ENCODE peak calls at places on chromosomes 1 and 21, in eight cellular contexts. One of them, this sample, is unnamed.

GRCh38 chr1:60390593-60391282 is 317.2 kb upstream of the C1orf87 start:
- DNase-seq in fibroblast of lung: no peak
- DNase-seq in stimulated activated CD8-positive, alpha-beta memory T cell treated with anti-CD3 and anti-CD28 coated beads, Interleukin-15, amount 100 ng/mL, for 4 hours: no peak
- DNase-seq in cerebellum: no peak
- DNase-seq in trophoblast cell: no peak
- DNase-seq in ovary: no peak
- DNase-seq in Kasumi-1: no peak
- DNase-seq in tibial artery: no peak
- DNase-seq in this sample: no peak

GRCh38 chr1:228163004-228163753 is 2.4 kb upstream of the IBA57 start:
- DNase-seq in fibroblast of lung: no peak
- DNase-seq in stimulated activated CD8-positive, alpha-beta memory T cell treated with anti-CD3 and anti-CD28 coated beads, Interleukin-15, amount 100 ng/mL, for 4 hours: no peak
- DNase-seq in cerebellum: no peak
- DNase-seq in trophoblast cell: peak
- DNase-seq in ovary: peak
- DNase-seq in Kasumi-1: no peak
- DNase-seq in tibial artery: no peak
- DNase-seq in this sample: no peak

GRCh38 chr1:9675393-9675792 is 23.9 kb downstream of the PIK3CD start:
- DNase-seq in fibroblast of lung: no peak
- DNase-seq in stimulated activated CD8-positive, alpha-beta memory T cell treated with anti-CD3 and anti-CD28 coated beads, Interleukin-15, amount 100 ng/mL, for 4 hours: no peak
- DNase-seq in cerebellum: no peak
- DNase-seq in trophoblast cell: peak
- DNase-seq in ovary: no peak
- DNase-seq in Kasumi-1: no peak
- DNase-seq in tibial artery: no peak
- DNase-seq in this sample: no peak

GRCh38 chr1:214658785-214659184 is 55.8 kb downstream of the CENPF start:
- DNase-seq in fibroblast of lung: peak
- DNase-seq in stimulated activated CD8-positive, alpha-beta memory T cell treated with anti-CD3 and anti-CD28 coated beads, Interleukin-15, amount 100 ng/mL, for 4 hours: no peak
- DNase-seq in cerebellum: no peak
- DNase-seq in trophoblast cell: peak
- DNase-seq in ovary: no peak
- DNase-seq in Kasumi-1: no peak
- DNase-seq in tibial artery: no peak
- DNase-seq in this sample: no peak

GRCh38 chr1:244388961-244389360 is 62.7 kb downstream of the ADSS2 start:
- DNase-seq in fibroblast of lung: peak
- DNase-seq in stimulated activated CD8-positive, alpha-beta memory T cell treated with anti-CD3 and anti-CD28 coated beads, Interleukin-15, amount 100 ng/mL, for 4 hours: no peak
- DNase-seq in cerebellum: no peak
- DNase-seq in trophoblast cell: no peak
- DNase-seq in ovary: no peak
- DNase-seq in Kasumi-1: no peak
- DNase-seq in tibial artery: no peak
- DNase-seq in this sample: no peak

GRCh38 chr1:5990913-5991783 is 1.1 kb downstream of the NPHP4 start:
- DNase-seq in fibroblast of lung: peak
- DNase-seq in stimulated activated CD8-positive, alpha-beta memory T cell treated with anti-CD3 and anti-CD28 coated beads, Interleukin-15, amount 100 ng/mL, for 4 hours: no peak
- DNase-seq in cerebellum: no peak
- DNase-seq in trophoblast cell: peak
- DNase-seq in ovary: peak
- DNase-seq in Kasumi-1: peak
- DNase-seq in tibial artery: no peak
- DNase-seq in this sample: no peak

GRCh38 chr1:84982395-84982794 is 14.5 kb downstream of the MCOLN2 start:
- DNase-seq in fibroblast of lung: no peak
- DNase-seq in stimulated activated CD8-positive, alpha-beta memory T cell treated with anti-CD3 and anti-CD28 coated beads, Interleukin-15, amount 100 ng/mL, for 4 hours: no peak
- DNase-seq in cerebellum: no peak
- DNase-seq in trophoblast cell: no peak
- DNase-seq in ovary: no peak
- DNase-seq in Kasumi-1: no peak
- DNase-seq in tibial artery: no peak
- DNase-seq in this sample: no peak

GRCh38 chr1:229757226-229757625 is 131.2 kb downstream of the URB2 start:
- DNase-seq in fibroblast of lung: no peak
- DNase-seq in stimulated activated CD8-positive, alpha-beta memory T cell treated with anti-CD3 and anti-CD28 coated beads, Interleukin-15, amount 100 ng/mL, for 4 hours: no peak
- DNase-seq in cerebellum: no peak
- DNase-seq in trophoblast cell: peak
- DNase-seq in ovary: no peak
- DNase-seq in Kasumi-1: no peak
- DNase-seq in tibial artery: no peak
- DNase-seq in this sample: no peak

GRCh38 chr1:24910751-24911650 is 19.1 kb downstream of the RUNX3 start:
- DNase-seq in fibroblast of lung: peak
- DNase-seq in stimulated activated CD8-positive, alpha-beta memory T cell treated with anti-CD3 and anti-CD28 coated beads, Interleukin-15, amount 100 ng/mL, for 4 hours: peak
- DNase-seq in cerebellum: no peak
- DNase-seq in trophoblast cell: no peak
- DNase-seq in ovary: no peak
- DNase-seq in Kasumi-1: no peak
- DNase-seq in tibial artery: no peak
- DNase-seq in this sample: no peak

GRCh38 chr1:220153147-220153546 is 59.2 kb downstream of the IARS2 start:
- DNase-seq in fibroblast of lung: peak
- DNase-seq in stimulated activated CD8-positive, alpha-beta memory T cell treated with anti-CD3 and anti-CD28 coated beads, Interleukin-15, amount 100 ng/mL, for 4 hours: no peak
- DNase-seq in cerebellum: no peak
- DNase-seq in trophoblast cell: no peak
- DNase-seq in ovary: no peak
- DNase-seq in Kasumi-1: no peak
- DNase-seq in tibial artery: no peak
- DNase-seq in this sample: no peak

GRCh38 chr1:172429324-172430127 is 9.0 kb downstream of the C1orf105 start:
- DNase-seq in fibroblast of lung: peak
- DNase-seq in stimulated activated CD8-positive, alpha-beta memory T cell treated with anti-CD3 and anti-CD28 coated beads, Interleukin-15, amount 100 ng/mL, for 4 hours: no peak
- DNase-seq in cerebellum: peak
- DNase-seq in trophoblast cell: peak
- DNase-seq in ovary: no peak
- DNase-seq in Kasumi-1: peak
- DNase-seq in tibial artery: no peak
- DNase-seq in this sample: no peak

GRCh38 chr21:44535963-44536362 is 4.0 kb downstream of the KRTAP10-1 start:
- DNase-seq in fibroblast of lung: no peak
- DNase-seq in stimulated activated CD8-positive, alpha-beta memory T cell treated with anti-CD3 and anti-CD28 coated beads, Interleukin-15, amount 100 ng/mL, for 4 hours: no peak
- DNase-seq in cerebellum: no peak
- DNase-seq in trophoblast cell: no peak
- DNase-seq in ovary: no peak
- DNase-seq in Kasumi-1: no peak
- DNase-seq in tibial artery: no peak
- DNase-seq in this sample: no peak

GRCh38 chr1:194378517-194378916 is 1192.1 kb upstream of the B3GALT2 start:
- DNase-seq in fibroblast of lung: peak
- DNase-seq in stimulated activated CD8-positive, alpha-beta memory T cell treated with anti-CD3 and anti-CD28 coated beads, Interleukin-15, amount 100 ng/mL, for 4 hours: no peak
- DNase-seq in cerebellum: no peak
- DNase-seq in trophoblast cell: no peak
- DNase-seq in ovary: no peak
- DNase-seq in Kasumi-1: no peak
- DNase-seq in tibial artery: no peak
- DNase-seq in this sample: no peak

GRCh38 chr21:31500976-31501375 is 156.9 kb upstream of the TIAM1 start:
- DNase-seq in fibroblast of lung: no peak
- DNase-seq in stimulated activated CD8-positive, alpha-beta memory T cell treated with anti-CD3 and anti-CD28 coated beads, Interleukin-15, amount 100 ng/mL, for 4 hours: no peak
- DNase-seq in cerebellum: no peak
- DNase-seq in trophoblast cell: no peak
- DNase-seq in ovary: no peak
- DNase-seq in Kasumi-1: no peak
- DNase-seq in tibial artery: no peak
- DNase-seq in this sample: no peak

GRCh38 chr1:166172106-166172505 is 5.3 kb upstream of the FAM78B start:
- DNase-seq in fibroblast of lung: no peak
- DNase-seq in stimulated activated CD8-positive, alpha-beta memory T cell treated with anti-CD3 and anti-CD28 coated beads, Interleukin-15, amount 100 ng/mL, for 4 hours: no peak
- DNase-seq in cerebellum: no peak
- DNase-seq in trophoblast cell: no peak
- DNase-seq in ovary: no peak
- DNase-seq in Kasumi-1: no peak
- DNase-seq in tibial artery: no peak
- DNase-seq in this sample: no peak

GRCh38 chr1:112256413-112256812 is 139.6 kb upstream of the CTTNBP2NL start:
- DNase-seq in fibroblast of lung: peak
- DNase-seq in stimulated activated CD8-positive, alpha-beta memory T cell treated with anti-CD3 and anti-CD28 coated beads, Interleukin-15, amount 100 ng/mL, for 4 hours: no peak
- DNase-seq in cerebellum: no peak
- DNase-seq in trophoblast cell: no peak
- DNase-seq in ovary: no peak
- DNase-seq in Kasumi-1: no peak
- DNase-seq in tibial artery: no peak
- DNase-seq in this sample: no peak

GRCh38 chr1:203463469-203464062 is 12.0 kb upstream of the PRELP start:
- DNase-seq in fibroblast of lung: peak
- DNase-seq in stimulated activated CD8-positive, alpha-beta memory T cell treated with anti-CD3 and anti-CD28 coated beads, Interleukin-15, amount 100 ng/mL, for 4 hours: no peak
- DNase-seq in cerebellum: no peak
- DNase-seq in trophoblast cell: no peak
- DNase-seq in ovary: peak
- DNase-seq in Kasumi-1: no peak
- DNase-seq in tibial artery: peak
- DNase-seq in this sample: no peak

GRCh38 chr1:29747136-29747670 is 510.9 kb downstream of the PTPRU start:
- DNase-seq in fibroblast of lung: no peak
- DNase-seq in stimulated activated CD8-positive, alpha-beta memory T cell treated with anti-CD3 and anti-CD28 coated beads, Interleukin-15, amount 100 ng/mL, for 4 hours: no peak
- DNase-seq in cerebellum: no peak
- DNase-seq in trophoblast cell: no peak
- DNase-seq in ovary: no peak
- DNase-seq in Kasumi-1: no peak
- DNase-seq in tibial artery: no peak
- DNase-seq in this sample: no peak

GRCh38 chr1:28163496-28164120 is 12.9 kb downstream of the PTAFR start:
- DNase-seq in fibroblast of lung: peak
- DNase-seq in stimulated activated CD8-positive, alpha-beta memory T cell treated with anti-CD3 and anti-CD28 coated beads, Interleukin-15, amount 100 ng/mL, for 4 hours: no peak
- DNase-seq in cerebellum: no peak
- DNase-seq in trophoblast cell: no peak
- DNase-seq in ovary: peak
- DNase-seq in Kasumi-1: no peak
- DNase-seq in tibial artery: no peak
- DNase-seq in this sample: no peak

GRCh38 chr1:163540727-163541126 is 219.0 kb downstream of the NUF2 start:
- DNase-seq in fibroblast of lung: no peak
- DNase-seq in stimulated activated CD8-positive, alpha-beta memory T cell treated with anti-CD3 and anti-CD28 coated beads, Interleukin-15, amount 100 ng/mL, for 4 hours: no peak
- DNase-seq in cerebellum: no peak
- DNase-seq in trophoblast cell: peak
- DNase-seq in ovary: no peak
- DNase-seq in Kasumi-1: no peak
- DNase-seq in tibial artery: no peak
- DNase-seq in this sample: no peak

GRCh38 chr1:37043101-37043500 is 8.8 kb upstream of the GRIK3 start:
- DNase-seq in fibroblast of lung: no peak
- DNase-seq in stimulated activated CD8-positive, alpha-beta memory T cell treated with anti-CD3 and anti-CD28 coated beads, Interleukin-15, amount 100 ng/mL, for 4 hours: no peak
- DNase-seq in cerebellum: no peak
- DNase-seq in trophoblast cell: no peak
- DNase-seq in ovary: no peak
- DNase-seq in Kasumi-1: no peak
- DNase-seq in tibial artery: no peak
- DNase-seq in this sample: no peak

GRCh38 chr1:226474443-226475111 is 66.7 kb upstream of the PARP1 start:
- DNase-seq in fibroblast of lung: no peak
- DNase-seq in stimulated activated CD8-positive, alpha-beta memory T cell treated with anti-CD3 and anti-CD28 coated beads, Interleukin-15, amount 100 ng/mL, for 4 hours: no peak
- DNase-seq in cerebellum: no peak
- DNase-seq in trophoblast cell: no peak
- DNase-seq in ovary: no peak
- DNase-seq in Kasumi-1: no peak
- DNase-seq in tibial artery: no peak
- DNase-seq in this sample: no peak

GRCh38 chr1:85320371-85321131 is 44.1 kb upstream of the BCL10 start:
- DNase-seq in fibroblast of lung: peak
- DNase-seq in stimulated activated CD8-positive, alpha-beta memory T cell treated with anti-CD3 and anti-CD28 coated beads, Interleukin-15, amount 100 ng/mL, for 4 hours: no peak
- DNase-seq in cerebellum: no peak
- DNase-seq in trophoblast cell: peak
- DNase-seq in ovary: no peak
- DNase-seq in Kasumi-1: no peak
- DNase-seq in tibial artery: no peak
- DNase-seq in this sample: no peak

GRCh38 chr1:235250430-235250829 is 77.5 kb downstream of the ARID4B start:
- DNase-seq in fibroblast of lung: no peak
- DNase-seq in stimulated activated CD8-positive, alpha-beta memory T cell treated with anti-CD3 and anti-CD28 coated beads, Interleukin-15, amount 100 ng/mL, for 4 hours: no peak
- DNase-seq in cerebellum: no peak
- DNase-seq in trophoblast cell: no peak
- DNase-seq in ovary: no peak
- DNase-seq in Kasumi-1: no peak
- DNase-seq in tibial artery: no peak
- DNase-seq in this sample: no peak

GRCh38 chr1:209704584-209704983 is at the start of gene HSD11B1:
- DNase-seq in fibroblast of lung: peak
- DNase-seq in stimulated activated CD8-positive, alpha-beta memory T cell treated with anti-CD3 and anti-CD28 coated beads, Interleukin-15, amount 100 ng/mL, for 4 hours: no peak
- DNase-seq in cerebellum: peak
- DNase-seq in trophoblast cell: peak
- DNase-seq in ovary: peak
- DNase-seq in Kasumi-1: no peak
- DNase-seq in tibial artery: peak
- DNase-seq in this sample: no peak

This sample was measured in NCI-H1436 treated with DMSO at 0.1 percent for 48 hours.